ENCODE peak calls at places on chromosomes 3 and 15, in ten cellular contexts. Y is heart right ventricle, X is esophagus squamous epithelium, S is HCT116, R is pancreas, I is H9, Q is endodermal cell, O is A549, D is SK-N-SH, H is colonic mucosa. T is an unnamed sample.

GRCh38 chr3:27488821-27489220 is 4.6 kb upstream of the SLC4A7 start:
- DNase-seq in Y (no peak), X (no peak), S (no peak), R (no peak), I (no peak), Q (no peak), O (no peak), D (no peak), H (no peak), T (no peak)

GRCh38 chr3:155494332-155494731 is 200.8 kb upstream of the STRIT1 start:
- DNase-seq in Y (no peak), X (no peak), S (no peak), R (no peak), I (no peak), Q (no peak), O (no peak), D (no peak), H (no peak), T (no peak)

GRCh38 chr3:177473184-177473583 is 275.9 kb upstream of the TBL1XR1 start:
- DNase-seq in Y (no peak), X (no peak), S (no peak), R (no peak), I (no peak), Q (no peak), O (no peak), D (no peak), H (no peak), T (no peak)

GRCh38 chr3:103056552-103056951 is 621.7 kb downstream of the ZPLD1 start:
- DNase-seq in Y (no peak), X (no peak), S (no peak), R (no peak), I (no peak), Q (no peak), O (no peak), D (peak; percentile 11), H (no peak), T (no peak)

GRCh38 chr3:140994316-140994715 is 52.7 kb downstream of the SLC25A36 start:
- DNase-seq in Y (no peak), X (no peak), S (no peak), R (no peak), I (no peak), Q (no peak), O (no peak), D (no peak), H (no peak), T (no peak)

GRCh38 chr3:159757341-159758060 is 231.1 kb upstream of the IL12A start:
- DNase-seq in Y (no peak), X (no peak), S (no peak), R (no peak), I (no peak), Q (no peak), O (no peak), D (no peak), H (no peak), T (no peak)

GRCh38 chr3:89617706-89618105 is 510.3 kb downstream of the EPHA3 start:
- DNase-seq in Y (no peak), X (no peak), S (no peak), R (no peak), I (no peak), Q (no peak), O (no peak), D (no peak), H (no peak), T (no peak)

GRCh38 chr3:153595186-153595815 is 433.3 kb downstream of the RAP2B start:
- DNase-seq in Y (no peak), X (no peak), S (peak; percentile 24), R (no peak), I (no peak), Q (peak; percentile 44), O (peak; percentile 6), D (peak; percentile 1), H (no peak), T (no peak)

GRCh38 chr15:89119489-89120478 is 31.5 kb downstream of the ABHD2 start:
- DNase-seq in Y (no peak), X (no peak), S (no peak), R (no peak), I (no peak), Q (no peak), O (peak; percentile 91), D (no peak), H (no peak), T (no peak)

GRCh38 chr3:123993818-123994217 is 1.9 kb upstream of the ROPN1 start:
- DNase-seq in Y (no peak), X (no peak), S (no peak), R (no peak), I (no peak), Q (no peak), O (no peak), D (no peak), H (no peak), T (no peak)

GRCh38 chr3:37174532-37175126 is at the start of gene LRRFIP2:
- DNase-seq in Y (no peak), X (no peak), S (no peak), R (no peak), I (no peak), Q (no peak), O (no peak), D (peak; percentile 33), H (no peak), T (no peak)

GRCh38 chr3:178367817-178368617 is 168.2 kb upstream of the KCNMB2 start:
- DNase-seq in Y (no peak), X (no peak), S (no peak), R (no peak), I (no peak), Q (no peak), O (no peak), D (no peak), H (no peak), T (peak; percentile 46)

GRCh38 chr3:29618395-29619291 is 337.8 kb downstream of the RBMS3 start:
- DNase-seq in Y (no peak), X (no peak), S (no peak), R (no peak), I (no peak), Q (no peak), O (no peak), D (no peak), H (no peak), T (peak; percentile 14)

GRCh38 chr15:85763157-85763556 is 31.6 kb downstream of the KLHL25 start:
- DNase-seq in Y (peak; percentile 72), X (no peak), S (no peak), R (no peak), I (no peak), Q (no peak), O (no peak), D (no peak), H (no peak), T (peak; percentile 27)

GRCh38 chr3:183500349-183500748 is 55.2 kb downstream of the KLHL6 start:
- DNase-seq in Y (no peak), X (no peak), S (no peak), R (no peak), I (no peak), Q (no peak), O (no peak), D (no peak), H (no peak), T (no peak)

GRCh38 chr15:31014608-31014925 is 23.1 kb upstream of the MTMR10 start:
- DNase-seq in Y (no peak), X (no peak), S (no peak), R (no peak), I (no peak), Q (no peak), O (no peak), D (no peak), H (no peak), T (no peak)

GRCh38 chr15:31013863-31014607 is 22.6 kb upstream of the MTMR10 start:
- DNase-seq in Y (no peak), X (no peak), S (no peak), R (no peak), I (no peak), Q (no peak), O (no peak), D (no peak), H (no peak), T (no peak)

GRCh38 chr15:31010036-31010435 is 18.6 kb upstream of the MTMR10 start:
- DNase-seq in Y (no peak), X (no peak), S (no peak), R (no peak), I (no peak), Q (no peak), O (no peak), D (no peak), H (no peak), T (no peak)

GRCh38 chr15:31016446-31016915 is 25.1 kb upstream of the MTMR10 start:
- DNase-seq in Y (no peak), X (no peak), S (no peak), R (no peak), I (no peak), Q (no peak), O (no peak), D (no peak), H (no peak), T (no peak)

DNA sequence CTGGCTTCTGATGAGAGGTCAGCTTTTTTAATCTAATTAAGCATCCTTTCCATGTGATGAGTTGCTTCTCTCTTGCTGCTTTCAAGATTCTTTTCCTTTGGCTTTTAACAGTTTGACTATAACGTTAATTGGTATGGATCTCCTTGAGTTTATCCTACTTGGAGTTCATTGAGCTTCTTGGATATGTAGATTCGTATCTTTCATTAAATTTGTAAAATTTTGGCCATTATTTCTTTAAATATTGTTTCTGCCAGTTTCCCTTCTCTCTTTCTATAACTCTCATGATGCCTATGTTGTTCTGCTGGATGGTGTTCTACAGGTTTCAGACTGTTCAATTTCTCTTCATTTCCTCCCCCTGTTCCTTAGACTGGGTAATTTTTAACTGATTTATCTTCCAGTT is 21.0 kb upstream of the MTMR10 start:
- DNase-seq in Y (no peak), X (no peak), S (no peak), R (no peak), I (no peak), Q (no peak), O (no peak), D (no peak), H (no peak), T (no peak)
- H3K4me1 ChIP-seq in Y (no peaks in the 10 kb centered on the region), X (peaks cover 41% of the 10 kb centered on the region), S (no peaks in the 10 kb centered on the region), R (no peaks in the 10 kb centered on the region), I (no peaks in the 10 kb centered on the region), Q (no peaks in the 10 kb centered on the region), O (no peaks in the 10 kb centered on the region), D (no peaks in the 10 kb centered on the region), H (no peaks in the 10 kb centered on the region), T (no peaks in the 10 kb centered on the region)

GRCh38 chr3:38853021-38853420 is 37.0 kb upstream of the SCN10A start:
- DNase-seq in Y (no peak), X (no peak), S (no peak), R (no peak), I (no peak), Q (no peak), O (no peak), D (no peak), H (no peak), T (no peak)
- TF ChIP-seq CTCF in Y (no peak), X (no peak), S (no peak), R (no peak), I (no peak), Q (no peak), O (no peak), D (no peak), H (no peak), T (no peak)

GRCh38 chr15:39495871-39496459 is 84.9 kb upstream of the THBS1 start:
- DNase-seq in Y (no peak), X (no peak), S (no peak), R (no peak), I (no peak), Q (no peak), O (no peak), D (no peak), H (no peak), T (no peak)
- H3K4me1 ChIP-seq in Y (peaks cover 48% of the 10 kb centered on the region), X (peaks cover 35% of the 10 kb centered on the region), S (no peaks in the 10 kb centered on the region), R (peaks cover 5% of the 10 kb centered on the region), I (no peaks in the 10 kb centered on the region), Q (no peaks in the 10 kb centered on the region), O (no peaks in the 10 kb centered on the region), D (no peaks in the 10 kb centered on the region), H (no peaks in the 10 kb centered on the region), T (no peaks in the 10 kb centered on the region)

GRCh38 chr3:138270245-138270644 is 59.4 kb downstream of the NME9 start:
- DNase-seq in Y (no peak), X (no peak), S (no peak), R (no peak), I (no peak), Q (no peak), O (no peak), D (no peak), H (no peak), T (no peak)
- TF ChIP-seq CTCF in Y (no peak), X (no peak), S (no peak), R (no peak), I (no peak), Q (no peak), O (no peak), D (peak; percentile 43), H (no peak), T (no peak)

T was measured in thyroid gland.